ENCODE peak calls at places on chromosome 17, in seven cellular contexts. Y is midbrain; T is psoas muscle; I is tibial artery; E is body of pancreas; O is HTR-8/SVneo; H is effector memory CD8-positive, alpha-beta T cell. A is an unnamed sample.

GRCh38 chr17:29710891-29711418 is 88.2 kb upstream of the CORO6 start:
- DNase-seq in Y (no peak), T (no peak), I (peak; percentile 28), E (no peak), O (peak; percentile 81), H (no peak), A (no peak)

GRCh38 chr17:72116692-72117469 is 3.9 kb upstream of the SOX9 start:
- DNase-seq in Y (no peak), T (no peak), I (no peak), E (peak; percentile 25), O (no peak), H (no peak), A (no peak)

GRCh38 chr17:55334285-55334684 is 69.5 kb downstream of the HLF start:
- DNase-seq in Y (no peak), T (no peak), I (peak; percentile 38), E (no peak), O (no peak), H (no peak), A (no peak)

GRCh38 chr17:69069289-69069688 is 8.6 kb upstream of the ABCA9 start:
- DNase-seq in Y (no peak), T (no peak), I (no peak), E (no peak), O (no peak), H (no peak), A (no peak)

GRCh38 chr17:47803201-47803600 is 18.4 kb downstream of the OSBPL7 start:
- DNase-seq in Y (no peak), T (no peak), I (no peak), E (no peak), O (no peak), H (no peak), A (no peak)

GRCh38 chr17:36888236-36888957 is 48.9 kb upstream of the LHX1 start:
- DNase-seq in Y (no peak), T (no peak), I (no peak), E (no peak), O (no peak), H (no peak), A (no peak)

GRCh38 chr17:13833921-13834320 is 232.2 kb upstream of the HS3ST3A1 start:
- DNase-seq in Y (no peak), T (no peak), I (no peak), E (no peak), O (no peak), H (no peak), A (no peak)

GRCh38 chr17:20300399-20301037 is 166.8 kb downstream of the LGALS9B start:
- DNase-seq in Y (peak; percentile 33), T (no peak), I (no peak), E (no peak), O (no peak), H (no peak), A (no peak)

GRCh38 chr17:44758414-44759095 is at the start of gene ADAM11:
- DNase-seq in Y (no peak), T (no peak), I (no peak), E (no peak), O (peak; percentile 75), H (no peak), A (no peak)

GRCh38 chr17:61461586-61461966 is 9.4 kb downstream of the TBX4 start:
- DNase-seq in Y (no peak), T (no peak), I (no peak), E (no peak), O (no peak), H (no peak), A (no peak)

GRCh38 chr17:59853168-59853918 is 39.4 kb downstream of the TUBD1 start:
- DNase-seq in Y (no peak), T (no peak), I (no peak), E (peak; percentile 80), O (peak; percentile 81), H (no peak), A (no peak)

GRCh38 chr17:32567511-32567910 is 80.7 kb downstream of the CDK5R1 start:
- DNase-seq in Y (no peak), T (no peak), I (no peak), E (no peak), O (no peak), H (no peak), A (no peak)

GRCh38 chr17:10125761-10126553 is 72.4 kb downstream of the GAS7 start:
- DNase-seq in Y (no peak), T (no peak), I (no peak), E (no peak), O (peak; percentile 46), H (no peak), A (no peak)

GRCh38 chr17:73393381-73393780 is 81.6 kb upstream of the CDC42EP4 start:
- DNase-seq in Y (no peak), T (no peak), I (no peak), E (no peak), O (no peak), H (no peak), A (no peak)

GRCh38 chr17:41588126-41588810 is 1.6 kb upstream of the KRT14 start:
- DNase-seq in Y (no peak), T (no peak), I (no peak), E (no peak), O (no peak), H (no peak), A (no peak)

A was measured in naive thymus-derived CD8-positive, alpha-beta T cell.